ENCODE peak calls at places on chromosomes 7 and 10, in five cellular contexts. One of them, this sample, is unnamed.

GRCh38 chr10:24503627-24504320 is 219.9 kb downstream of the ARHGAP21 start:
- DNase-seq in tibial artery: no peak
- DNase-seq in GM12878: peak; percentile 36
- DNase-seq in transverse colon: peak; percentile 65
- DNase-seq in tibial nerve: no peak
- DNase-seq in this sample: peak; percentile 6

GRCh38 chr7:111953611-111954010 is 252.6 kb downstream of the DOCK4 start:
- DNase-seq in tibial nerve: no peak
- DNase-seq in transverse colon: no peak
- DNase-seq in GM12878: peak; percentile 8
- DNase-seq in tibial artery: no peak
- DNase-seq in this sample: no peak

GRCh38 chr10:102621418-102622325 is 22.6 kb upstream of the TRIM8 start:
- DNase-seq in tibial artery: no peak
- DNase-seq in tibial nerve: no peak
- DNase-seq in transverse colon: no peak
- DNase-seq in GM12878: no peak
- DNase-seq in this sample: no peak

GRCh38 chr7:40866601-40867000 is 731.8 kb downstream of the SUGCT start:
- DNase-seq in transverse colon: no peak
- DNase-seq in GM12878: no peak
- DNase-seq in tibial artery: no peak
- DNase-seq in tibial nerve: no peak
- DNase-seq in this sample: no peak

GRCh38 chr10:3482200-3482993 is 302.6 kb downstream of the KLF6 start:
- DNase-seq in GM12878: peak; percentile 51
- DNase-seq in transverse colon: peak; percentile 65
- DNase-seq in tibial artery: peak; percentile 63
- DNase-seq in tibial nerve: no peak
- DNase-seq in this sample: no peak

GRCh38 chr10:69641261-69641980 is 11.4 kb downstream of the FAM241B start:
- DNase-seq in GM12878: no peak
- DNase-seq in tibial nerve: no peak
- DNase-seq in tibial artery: no peak
- DNase-seq in transverse colon: no peak
- DNase-seq in this sample: no peak

GRCh38 chr10:34190594-34190993 is 624.5 kb downstream of the PARD3 start:
- DNase-seq in GM12878: no peak
- DNase-seq in tibial artery: no peak
- DNase-seq in tibial nerve: no peak
- DNase-seq in transverse colon: no peak
- DNase-seq in this sample: no peak

GRCh38 chr7:66181329-66181728 is 23.8 kb upstream of the TPST1 start:
- DNase-seq in transverse colon: no peak
- DNase-seq in tibial artery: no peak
- DNase-seq in GM12878: no peak
- DNase-seq in tibial nerve: no peak
- DNase-seq in this sample: no peak

GRCh38 chr7:95915731-95916130 is 143.4 kb downstream of the DYNC1I1 start:
- DNase-seq in tibial artery: no peak
- DNase-seq in tibial nerve: no peak
- DNase-seq in transverse colon: no peak
- DNase-seq in GM12878: no peak
- DNase-seq in this sample: no peak

GRCh38 chr10:116809528-116810500 is 39.5 kb upstream of the ENO4 start:
- DNase-seq in transverse colon: peak; percentile 27
- DNase-seq in tibial nerve: no peak
- DNase-seq in tibial artery: no peak
- DNase-seq in GM12878: no peak
- DNase-seq in this sample: no peak

GRCh38 chr7:44276571-44277101 is 48.8 kb downstream of the CAMK2B start:
- DNase-seq in GM12878: no peak
- DNase-seq in transverse colon: no peak
- DNase-seq in tibial nerve: no peak
- DNase-seq in tibial artery: no peak
- DNase-seq in this sample: no peak

GRCh38 chr10:17588420-17588819 is 28.8 kb downstream of the HACD1 start:
- DNase-seq in tibial nerve: no peak
- DNase-seq in transverse colon: no peak
- DNase-seq in tibial artery: no peak
- DNase-seq in GM12878: no peak
- DNase-seq in this sample: no peak

GRCh38 chr10:102596506-102596971 is 47.7 kb upstream of the TRIM8 start:
- DNase-seq in tibial artery: no peak
- DNase-seq in tibial nerve: no peak
- DNase-seq in GM12878: no peak
- DNase-seq in transverse colon: peak; percentile 62
- DNase-seq in this sample: no peak

DNA sequence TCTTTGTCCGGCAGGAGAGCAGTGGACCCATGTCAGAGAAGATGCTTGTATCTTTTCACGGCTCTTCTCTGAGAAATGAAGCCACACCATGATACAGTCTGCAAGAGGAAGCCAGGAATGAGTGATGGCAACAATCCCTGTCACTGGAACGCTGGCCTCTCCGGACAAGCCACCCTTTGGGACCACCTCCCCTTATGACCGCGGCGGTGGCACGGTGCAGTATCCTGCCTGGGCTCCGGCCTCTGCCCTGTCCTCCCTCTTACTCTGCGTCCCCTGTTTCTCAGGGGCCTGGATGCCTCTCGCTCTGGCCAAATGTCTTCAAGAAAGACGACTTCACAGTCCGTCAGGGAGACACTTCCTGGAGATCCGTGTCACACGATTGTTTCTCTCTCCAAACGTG is 370.5 kb downstream of the ZNF716 start:
- DNase-seq in transverse colon: no peak
- DNase-seq in tibial nerve: no peak
- DNase-seq in GM12878: no peak
- DNase-seq in tibial artery: no peak
- DNase-seq in this sample: no peak
- H3K9me3 ChIP-seq in transverse colon: no peaks in the 10 kb centered on the region
- H3K9me3 ChIP-seq in tibial nerve: peaks cover 53% of the 10 kb centered on the region
- H3K9me3 ChIP-seq in GM12878: no peaks in the 10 kb centered on the region
- H3K9me3 ChIP-seq in tibial artery: peaks cover 9% of the 10 kb centered on the region
- H3K9me3 ChIP-seq in this sample: no peaks in the 10 kb centered on the region

DNA sequence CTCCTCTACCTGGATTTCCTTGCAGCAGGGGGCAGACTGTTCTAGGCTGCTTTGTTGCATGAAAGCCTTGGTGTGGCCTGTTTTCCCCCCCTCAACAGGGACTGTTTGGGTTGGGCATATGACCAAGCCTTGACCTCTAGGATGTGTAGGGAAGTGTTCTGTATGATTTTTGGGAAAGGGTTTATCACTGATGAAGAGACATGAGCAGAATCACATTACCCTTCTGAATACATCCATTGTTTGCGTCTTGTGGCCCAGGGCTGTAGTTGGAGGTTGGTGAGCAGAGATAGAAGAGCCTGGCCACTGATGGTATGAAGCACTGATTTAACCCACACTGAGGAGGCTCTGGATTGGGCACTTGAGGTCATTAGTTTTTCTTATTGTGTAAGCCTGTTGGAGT is 26.6 kb downstream of the ZNF12 start:
- DNase-seq in GM12878: no peak
- DNase-seq in transverse colon: no peak
- DNase-seq in tibial artery: no peak
- DNase-seq in tibial nerve: no peak
- DNase-seq in this sample: no peak
- H3K9me3 ChIP-seq in GM12878: peaks cover 23% of the 10 kb centered on the region
- H3K9me3 ChIP-seq in transverse colon: peaks cover 97% of the 10 kb centered on the region
- H3K9me3 ChIP-seq in tibial artery: peaks cover 96% of the 10 kb centered on the region
- H3K9me3 ChIP-seq in tibial nerve: peaks cover 100% of the 10 kb centered on the region
- H3K9me3 ChIP-seq in this sample: peaks cover 21% of the 10 kb centered on the region

GRCh38 chr7:78968951-78969350 is 484.5 kb downstream of the MAGI2 start:
- DNase-seq in GM12878: no peak
- DNase-seq in transverse colon: no peak
- DNase-seq in tibial nerve: no peak
- DNase-seq in tibial artery: no peak
- DNase-seq in this sample: no peak

GRCh38 chr7:78967046-78967445 is 486.4 kb downstream of the MAGI2 start:
- DNase-seq in transverse colon: no peak
- DNase-seq in GM12878: no peak
- DNase-seq in tibial nerve: no peak
- DNase-seq in tibial artery: no peak
- DNase-seq in this sample: no peak

GRCh38 chr7:78970440-78970916 is 483.0 kb downstream of the MAGI2 start:
- DNase-seq in tibial nerve: no peak
- DNase-seq in GM12878: no peak
- DNase-seq in tibial artery: no peak
- DNase-seq in transverse colon: no peak
- DNase-seq in this sample: no peak
- H3K9me3 ChIP-seq in tibial nerve: no peaks in the 10 kb centered on the region
- H3K9me3 ChIP-seq in GM12878: no peaks in the 10 kb centered on the region
- H3K9me3 ChIP-seq in tibial artery: no peaks in the 10 kb centered on the region
- H3K9me3 ChIP-seq in transverse colon: no peaks in the 10 kb centered on the region
- H3K9me3 ChIP-seq in this sample: no peaks in the 10 kb centered on the region

DNA sequence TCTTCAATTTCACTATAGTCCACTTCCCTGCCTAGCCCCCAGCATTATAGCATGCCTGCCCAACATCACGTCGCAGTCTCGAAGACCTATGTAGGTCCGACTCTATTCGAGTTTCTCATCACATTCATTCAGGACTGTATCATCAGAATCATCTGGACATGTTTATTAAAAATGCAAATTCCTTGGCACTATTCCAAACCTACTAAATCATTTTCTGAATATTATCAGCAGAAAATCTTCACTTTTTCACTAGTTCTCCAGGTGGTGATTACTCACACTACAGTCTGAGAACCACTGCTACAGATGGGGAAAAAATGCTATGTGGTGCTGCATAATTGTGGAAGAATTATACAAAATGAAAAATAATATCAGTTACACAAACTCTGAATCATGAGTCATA is 29.3 kb upstream of the ETV1 start:
- DNase-seq in GM12878: no peak
- DNase-seq in tibial artery: no peak
- DNase-seq in tibial nerve: no peak
- DNase-seq in transverse colon: no peak
- DNase-seq in this sample: no peak
- H3K9me3 ChIP-seq in GM12878: no peaks in the 10 kb centered on the region
- H3K9me3 ChIP-seq in tibial artery: no peaks in the 10 kb centered on the region
- H3K9me3 ChIP-seq in tibial nerve: no peaks in the 10 kb centered on the region
- H3K9me3 ChIP-seq in transverse colon: no peaks in the 10 kb centered on the region
- H3K9me3 ChIP-seq in this sample: no peaks in the 10 kb centered on the region

GRCh38 chr10:1462521-1462920 is 274.8 kb downstream of the ADARB2 start:
- DNase-seq in transverse colon: no peak
- DNase-seq in tibial nerve: no peak
- DNase-seq in tibial artery: no peak
- DNase-seq in GM12878: no peak
- DNase-seq in this sample: no peak
- H3K9me3 ChIP-seq in transverse colon: no peaks in the 10 kb centered on the region
- H3K9me3 ChIP-seq in tibial nerve: no peaks in the 10 kb centered on the region
- H3K9me3 ChIP-seq in tibial artery: no peaks in the 10 kb centered on the region
- H3K9me3 ChIP-seq in GM12878: no peaks in the 10 kb centered on the region
- H3K9me3 ChIP-seq in this sample: no peaks in the 10 kb centered on the region

GRCh38 chr7:72101444-72101843 is 310.7 kb downstream of the CALN1 start:
- DNase-seq in transverse colon: no peak
- DNase-seq in GM12878: no peak
- DNase-seq in tibial artery: no peak
- DNase-seq in tibial nerve: no peak
- DNase-seq in this sample: no peak
- H3K9me3 ChIP-seq in transverse colon: peaks cover 4% of the 10 kb centered on the region
- H3K9me3 ChIP-seq in GM12878: no peaks in the 10 kb centered on the region
- H3K9me3 ChIP-seq in tibial artery: no peaks in the 10 kb centered on the region
- H3K9me3 ChIP-seq in tibial nerve: peaks cover 8% of the 10 kb centered on the region
- H3K9me3 ChIP-seq in this sample: no peaks in the 10 kb centered on the region

GRCh38 chr7:158125721-158126120 is 461.9 kb downstream of the PTPRN2 start:
- DNase-seq in tibial artery: no peak
- DNase-seq in tibial nerve: no peak
- DNase-seq in transverse colon: no peak
- DNase-seq in GM12878: no peak
- DNase-seq in this sample: no peak

GRCh38 chr7:158125091-158125490 is 462.5 kb downstream of the PTPRN2 start:
- DNase-seq in GM12878: no peak
- DNase-seq in tibial artery: peak; percentile 10
- DNase-seq in tibial nerve: no peak
- DNase-seq in transverse colon: no peak
- DNase-seq in this sample: no peak

GRCh38 chr7:158123214-158123613 is 464.4 kb downstream of the PTPRN2 start:
- DNase-seq in tibial nerve: no peak
- DNase-seq in tibial artery: peak; percentile 9
- DNase-seq in GM12878: no peak
- DNase-seq in transverse colon: no peak
- DNase-seq in this sample: no peak

GRCh38 chr7:158123753-158124152 is 463.9 kb downstream of the PTPRN2 start:
- DNase-seq in transverse colon: no peak
- DNase-seq in tibial artery: peak; percentile 9
- DNase-seq in GM12878: no peak
- DNase-seq in tibial nerve: no peak
- DNase-seq in this sample: no peak

GRCh38 chr7:158124671-158125079 is 462.9 kb downstream of the PTPRN2 start:
- DNase-seq in GM12878: no peak
- DNase-seq in tibial nerve: no peak
- DNase-seq in tibial artery: peak; percentile 15
- DNase-seq in transverse colon: no peak
- DNase-seq in this sample: no peak
- H3K9me3 ChIP-seq in GM12878: peaks cover 4% of the 10 kb centered on the region
- H3K9me3 ChIP-seq in tibial nerve: peaks cover 43% of the 10 kb centered on the region
- H3K9me3 ChIP-seq in tibial artery: peaks cover 7% of the 10 kb centered on the region
- H3K9me3 ChIP-seq in transverse colon: no peaks in the 10 kb centered on the region
- H3K9me3 ChIP-seq in this sample: no peaks in the 10 kb centered on the region

GRCh38 chr7:157775021-157775559 is 438.3 kb downstream of the DNAJB6 start:
- DNase-seq in tibial nerve: no peak
- DNase-seq in transverse colon: no peak
- DNase-seq in GM12878: no peak
- DNase-seq in tibial artery: no peak
- DNase-seq in this sample: no peak

GRCh38 chr7:157774495-157774894 is 437.7 kb downstream of the DNAJB6 start:
- DNase-seq in tibial nerve: no peak
- DNase-seq in transverse colon: no peak
- DNase-seq in GM12878: no peak
- DNase-seq in tibial artery: no peak
- DNase-seq in this sample: no peak

GRCh38 chr7:157772486-157773130 is 435.8 kb downstream of the DNAJB6 start:
- DNase-seq in GM12878: no peak
- DNase-seq in tibial nerve: no peak
- DNase-seq in transverse colon: no peak
- DNase-seq in tibial artery: no peak
- DNase-seq in this sample: no peak

GRCh38 chr7:157771689-157772088 is 434.9 kb downstream of the DNAJB6 start:
- DNase-seq in tibial nerve: no peak
- DNase-seq in transverse colon: no peak
- DNase-seq in tibial artery: no peak
- DNase-seq in GM12878: no peak
- DNase-seq in this sample: no peak

DNA sequence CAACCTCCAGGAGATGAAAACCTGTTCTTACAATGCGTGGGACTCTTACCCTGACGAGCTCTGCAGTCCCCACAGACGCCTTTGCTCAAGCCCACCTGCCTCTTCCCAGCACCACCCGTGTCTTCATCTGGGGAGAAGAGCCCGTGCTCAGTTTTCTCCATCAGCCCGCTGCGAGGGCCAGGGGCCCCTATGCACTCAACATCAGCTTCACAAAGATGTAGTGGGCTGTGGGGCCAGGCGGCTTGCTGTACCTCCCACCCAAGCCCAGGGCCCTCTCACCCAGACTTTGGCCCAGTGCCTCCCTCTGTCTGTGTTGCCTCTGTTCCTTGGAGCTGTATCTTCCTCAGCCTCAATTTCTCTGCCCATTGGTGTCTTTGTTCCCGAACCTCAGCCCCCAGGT is 436.6 kb downstream of the DNAJB6 start:
- DNase-seq in transverse colon: no peak
- DNase-seq in GM12878: no peak
- DNase-seq in tibial artery: no peak
- DNase-seq in tibial nerve: no peak
- DNase-seq in this sample: no peak
- H3K9me3 ChIP-seq in transverse colon: no peaks in the 10 kb centered on the region
- H3K9me3 ChIP-seq in GM12878: no peaks in the 10 kb centered on the region
- H3K9me3 ChIP-seq in tibial artery: peaks cover 12% of the 10 kb centered on the region
- H3K9me3 ChIP-seq in tibial nerve: peaks cover 40% of the 10 kb centered on the region
- H3K9me3 ChIP-seq in this sample: no peaks in the 10 kb centered on the region